ENCODE peak calls at places on chromosomes 13 and 19, in six cellular contexts. One of them, this sample, is unnamed.

GRCh38 chr13:25141042-25141441 is 31.0 kb downstream of the AMER2 start:
- DNase-seq in cardiac muscle cell: no peak
- DNase-seq in uterus: no peak
- DNase-seq in endothelial cell: no peak
- DNase-seq in fibroblast of lung: no peak
- DNase-seq in OCI-LY7: no peak
- DNase-seq in this sample: no peak

GRCh38 chr13:27794921-27795717 is 2.8 kb downstream of the GSX1 start:
- DNase-seq in cardiac muscle cell: no peak
- DNase-seq in uterus: no peak
- DNase-seq in endothelial cell: no peak
- DNase-seq in fibroblast of lung: no peak
- DNase-seq in OCI-LY7: no peak
- DNase-seq in this sample: no peak

GRCh38 chr19:30128211-30128610 is 186.2 kb downstream of the URI1 start:
- DNase-seq in cardiac muscle cell: no peak
- DNase-seq in uterus: no peak
- DNase-seq in endothelial cell: no peak
- DNase-seq in fibroblast of lung: no peak
- DNase-seq in OCI-LY7: no peak
- DNase-seq in this sample: no peak

GRCh38 chr13:41354416-41354815 is 43.3 kb downstream of the NAA16 start:
- DNase-seq in cardiac muscle cell: no peak
- DNase-seq in uterus: no peak
- DNase-seq in endothelial cell: no peak
- DNase-seq in fibroblast of lung: peak; percentile 26
- DNase-seq in OCI-LY7: no peak
- DNase-seq in this sample: no peak

GRCh38 chr19:38265213-38265861 is 964 bp downstream of the SPINT2 start:
- DNase-seq in cardiac muscle cell: peak; percentile 30
- DNase-seq in uterus: no peak
- DNase-seq in endothelial cell: no peak
- DNase-seq in fibroblast of lung: peak; percentile 33
- DNase-seq in OCI-LY7: peak; percentile 61
- DNase-seq in this sample: no peak

GRCh38 chr13:110719036-110719710 is 5.7 kb downstream of the ING1 start:
- DNase-seq in cardiac muscle cell: no peak
- DNase-seq in uterus: no peak
- DNase-seq in endothelial cell: no peak
- DNase-seq in fibroblast of lung: no peak
- DNase-seq in OCI-LY7: no peak
- DNase-seq in this sample: no peak

GRCh38 chr19:54470276-54470887 is 2.7 kb downstream of the CDC42EP5 start:
- DNase-seq in cardiac muscle cell: no peak
- DNase-seq in uterus: no peak
- DNase-seq in endothelial cell: no peak
- DNase-seq in fibroblast of lung: no peak
- DNase-seq in OCI-LY7: no peak
- DNase-seq in this sample: no peak

GRCh38 chr13:85659493-85659892 is 139.7 kb downstream of the SLITRK6 start:
- DNase-seq in cardiac muscle cell: no peak
- DNase-seq in uterus: no peak
- DNase-seq in endothelial cell: no peak
- DNase-seq in fibroblast of lung: peak; percentile 21
- DNase-seq in OCI-LY7: no peak
- DNase-seq in this sample: peak; percentile 27

GRCh38 chr13:75372923-75373841 is 108.8 kb downstream of the TBC1D4 start:
- DNase-seq in cardiac muscle cell: no peak
- DNase-seq in uterus: no peak
- DNase-seq in endothelial cell: no peak
- DNase-seq in fibroblast of lung: no peak
- DNase-seq in OCI-LY7: no peak
- DNase-seq in this sample: no peak

GRCh38 chr13:77521194-77521593 is 14.3 kb upstream of the SCEL start:
- DNase-seq in cardiac muscle cell: no peak
- DNase-seq in uterus: no peak
- DNase-seq in endothelial cell: no peak
- DNase-seq in fibroblast of lung: peak; percentile 59
- DNase-seq in OCI-LY7: no peak
- DNase-seq in this sample: no peak

GRCh38 chr19:18470153-18470552 is 32.2 kb upstream of the ISYNA1 start:
- DNase-seq in cardiac muscle cell: peak; percentile 45
- DNase-seq in uterus: no peak
- DNase-seq in endothelial cell: peak; percentile 44
- DNase-seq in fibroblast of lung: no peak
- DNase-seq in OCI-LY7: peak; percentile 41
- DNase-seq in this sample: peak; percentile 59

GRCh38 chr13:34578471-34578870 is 363.6 kb upstream of the NBEA start:
- DNase-seq in cardiac muscle cell: no peak
- DNase-seq in uterus: no peak
- DNase-seq in endothelial cell: no peak
- DNase-seq in fibroblast of lung: peak; percentile 40
- DNase-seq in OCI-LY7: no peak
- DNase-seq in this sample: no peak

GRCh38 chr19:6519289-6519688 is 11.5 kb upstream of the TNFSF9 start:
- DNase-seq in cardiac muscle cell: no peak
- DNase-seq in uterus: no peak
- DNase-seq in endothelial cell: no peak
- DNase-seq in fibroblast of lung: peak; percentile 81
- DNase-seq in OCI-LY7: no peak
- DNase-seq in this sample: no peak

GRCh38 chr13:53052675-53053074 is 24.1 kb downstream of the OLFM4 start:
- DNase-seq in cardiac muscle cell: no peak
- DNase-seq in uterus: no peak
- DNase-seq in endothelial cell: no peak
- DNase-seq in fibroblast of lung: no peak
- DNase-seq in OCI-LY7: no peak
- DNase-seq in this sample: no peak

GRCh38 chr13:44347301-44347700 is 26.3 kb upstream of the SERP2 start:
- DNase-seq in cardiac muscle cell: no peak
- DNase-seq in uterus: no peak
- DNase-seq in endothelial cell: no peak
- DNase-seq in fibroblast of lung: no peak
- DNase-seq in OCI-LY7: no peak
- DNase-seq in this sample: no peak

GRCh38 chr19:644789-645188 is 5.1 kb downstream of the FGF22 start:
- DNase-seq in cardiac muscle cell: no peak
- DNase-seq in uterus: no peak
- DNase-seq in endothelial cell: no peak
- DNase-seq in fibroblast of lung: no peak
- DNase-seq in OCI-LY7: no peak
- DNase-seq in this sample: no peak

GRCh38 chr19:23991170-23991569 is 76.5 kb downstream of the ZNF726 start:
- DNase-seq in cardiac muscle cell: no peak
- DNase-seq in uterus: no peak
- DNase-seq in endothelial cell: no peak
- DNase-seq in fibroblast of lung: peak; percentile 47
- DNase-seq in OCI-LY7: peak; percentile 16
- DNase-seq in this sample: no peak

GRCh38 chr19:39915101-39915847 is 19.2 kb downstream of the FCGBP start:
- DNase-seq in cardiac muscle cell: no peak
- DNase-seq in uterus: no peak
- DNase-seq in endothelial cell: no peak
- DNase-seq in fibroblast of lung: no peak
- DNase-seq in OCI-LY7: no peak
- DNase-seq in this sample: no peak

GRCh38 chr19:48633148-48634035 is 3.8 kb downstream of the DBP start:
- DNase-seq in cardiac muscle cell: no peak
- DNase-seq in uterus: peak; percentile 55
- DNase-seq in endothelial cell: no peak
- DNase-seq in fibroblast of lung: no peak
- DNase-seq in OCI-LY7: no peak
- DNase-seq in this sample: peak; percentile 74

GRCh38 chr19:38550376-38550775 is 67.4 kb downstream of the MAP4K1 start:
- DNase-seq in cardiac muscle cell: no peak
- DNase-seq in uterus: no peak
- DNase-seq in endothelial cell: no peak
- DNase-seq in fibroblast of lung: no peak
- DNase-seq in OCI-LY7: no peak
- DNase-seq in this sample: no peak

DNA sequence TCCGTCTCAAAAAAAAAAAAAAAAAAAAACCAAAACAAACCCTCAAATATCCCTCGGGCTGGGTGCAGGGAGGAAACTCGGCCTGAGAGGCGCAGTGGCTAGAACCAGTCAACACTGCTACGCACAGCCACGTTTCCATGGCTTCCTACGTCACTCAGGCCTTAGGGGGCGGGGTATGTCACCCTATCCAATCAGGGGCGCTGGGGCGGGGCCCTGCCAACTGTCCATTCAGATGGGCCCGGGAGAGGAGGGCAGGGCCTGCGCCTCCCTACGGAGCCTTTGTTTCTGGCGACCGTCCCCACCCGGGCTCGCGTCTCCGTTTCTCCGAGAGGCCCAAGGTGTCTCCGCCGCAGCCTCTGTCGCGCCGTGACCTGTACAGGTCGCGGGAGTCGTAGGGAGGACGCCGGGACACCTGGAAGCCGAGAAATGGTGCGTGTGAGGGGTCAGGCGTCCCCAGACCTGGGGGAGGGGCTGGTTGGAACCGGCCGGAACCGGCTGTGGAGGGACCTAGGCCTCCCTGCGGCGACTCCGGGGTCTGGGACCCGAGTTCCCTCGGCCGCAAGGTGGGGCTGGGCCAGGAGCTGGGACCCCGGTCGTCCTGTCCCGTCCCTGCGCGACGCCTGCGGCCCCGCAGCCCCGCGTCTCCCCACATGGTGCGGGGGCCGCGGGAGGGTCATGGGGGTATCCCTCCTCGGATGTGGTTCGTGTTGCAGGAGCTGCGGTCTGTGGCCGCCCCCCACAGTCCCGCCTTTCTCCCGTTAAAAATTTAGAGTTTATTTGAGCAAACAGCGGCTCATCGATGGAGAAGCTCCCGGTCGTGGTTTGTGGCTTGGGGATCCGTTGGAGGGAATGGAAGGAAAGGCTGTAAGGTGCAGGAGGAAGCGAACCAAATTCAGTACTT is at the start of gene ZNF627:
- DNase-seq in cardiac muscle cell: peak; percentile 99
- DNase-seq in uterus: peak; percentile 99
- DNase-seq in endothelial cell: peak; percentile 96
- DNase-seq in fibroblast of lung: peak; percentile 97
- DNase-seq in OCI-LY7: peak; percentile 99
- DNase-seq in this sample: peak; percentile 99
- TF ChIP-seq CTCF in cardiac muscle cell: peak; percentile 12
- TF ChIP-seq CTCF in uterus: peak; percentile 48
- TF ChIP-seq CTCF in endothelial cell: no peak
- TF ChIP-seq CTCF in fibroblast of lung: peak; percentile 25
- TF ChIP-seq CTCF in OCI-LY7: no peak
- TF ChIP-seq CTCF in this sample: no peak

GRCh38 chr19:4705413-4706131 is 18.1 kb downstream of the DPP9 start:
- DNase-seq in cardiac muscle cell: no peak
- DNase-seq in uterus: no peak
- DNase-seq in endothelial cell: no peak
- DNase-seq in fibroblast of lung: no peak
- DNase-seq in OCI-LY7: no peak
- DNase-seq in this sample: no peak

GRCh38 chr19:4709440-4710280 is 14.0 kb downstream of the DPP9 start:
- DNase-seq in cardiac muscle cell: no peak
- DNase-seq in uterus: no peak
- DNase-seq in endothelial cell: no peak
- DNase-seq in fibroblast of lung: peak; percentile 46
- DNase-seq in OCI-LY7: no peak
- DNase-seq in this sample: no peak

GRCh38 chr19:4707956-4708650 is 15.5 kb downstream of the DPP9 start:
- DNase-seq in cardiac muscle cell: no peak
- DNase-seq in uterus: peak; percentile 53
- DNase-seq in endothelial cell: no peak
- DNase-seq in fibroblast of lung: peak; percentile 80
- DNase-seq in OCI-LY7: no peak
- DNase-seq in this sample: no peak

GRCh38 chr19:4710281-4710600 is 13.4 kb downstream of the DPP9 start:
- DNase-seq in cardiac muscle cell: no peak
- DNase-seq in uterus: no peak
- DNase-seq in endothelial cell: no peak
- DNase-seq in fibroblast of lung: no peak
- DNase-seq in OCI-LY7: no peak
- DNase-seq in this sample: no peak

DNA sequence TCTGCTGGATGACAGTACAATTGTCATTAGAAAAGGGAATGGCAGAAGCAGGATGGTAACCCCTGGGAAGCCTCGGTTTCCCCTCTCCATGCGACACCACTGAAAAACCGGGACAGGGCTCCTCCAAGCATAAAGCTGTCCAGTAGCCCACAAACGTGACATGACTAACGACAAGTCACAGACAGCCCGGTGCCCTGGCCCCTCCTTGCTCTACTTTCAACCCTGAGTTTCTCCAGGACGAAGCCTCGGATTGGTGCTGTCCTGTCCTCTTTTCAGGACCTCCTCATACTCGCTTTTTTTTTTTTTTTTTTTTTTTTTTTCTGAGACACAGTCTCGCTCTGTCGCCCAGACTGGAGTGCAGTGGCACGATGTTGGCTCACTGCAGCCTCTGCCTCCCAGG is 16.3 kb downstream of the DPP9 start:
- DNase-seq in cardiac muscle cell: no peak
- DNase-seq in uterus: no peak
- DNase-seq in endothelial cell: no peak
- DNase-seq in fibroblast of lung: no peak
- DNase-seq in OCI-LY7: no peak
- DNase-seq in this sample: no peak
- TF ChIP-seq CTCF in cardiac muscle cell: no peak
- TF ChIP-seq CTCF in uterus: no peak
- TF ChIP-seq CTCF in endothelial cell: no peak
- TF ChIP-seq CTCF in fibroblast of lung: no peak
- TF ChIP-seq CTCF in OCI-LY7: no peak
- TF ChIP-seq CTCF in this sample: no peak

DNA sequence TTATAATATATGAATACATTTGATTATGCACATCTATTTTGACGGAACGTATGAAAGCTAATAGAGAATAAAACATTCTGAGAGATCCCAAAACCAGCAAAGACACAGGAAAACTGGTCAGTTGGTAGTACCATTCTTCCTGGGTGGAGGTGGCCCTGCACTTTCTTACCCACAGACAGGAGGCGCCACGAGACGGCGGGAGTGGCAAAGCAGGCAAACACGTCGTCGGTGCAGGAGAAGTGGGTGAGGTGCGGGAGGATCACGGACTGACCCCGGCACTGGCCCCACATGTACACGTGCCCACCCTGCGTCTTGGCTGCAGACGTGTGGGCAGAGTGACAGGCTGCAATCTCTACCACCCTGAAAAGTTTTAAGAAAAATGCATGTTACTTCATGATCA is 36.1 kb downstream of the RCBTB1 start:
- DNase-seq in cardiac muscle cell: no peak
- DNase-seq in uterus: no peak
- DNase-seq in endothelial cell: no peak
- DNase-seq in fibroblast of lung: no peak
- DNase-seq in OCI-LY7: no peak
- DNase-seq in this sample: no peak
- TF ChIP-seq CTCF in cardiac muscle cell: no peak
- TF ChIP-seq CTCF in uterus: no peak
- TF ChIP-seq CTCF in endothelial cell: no peak
- TF ChIP-seq CTCF in fibroblast of lung: peak; percentile 11
- TF ChIP-seq CTCF in OCI-LY7: peak; percentile 48
- TF ChIP-seq CTCF in this sample: peak; percentile 3

DNA sequence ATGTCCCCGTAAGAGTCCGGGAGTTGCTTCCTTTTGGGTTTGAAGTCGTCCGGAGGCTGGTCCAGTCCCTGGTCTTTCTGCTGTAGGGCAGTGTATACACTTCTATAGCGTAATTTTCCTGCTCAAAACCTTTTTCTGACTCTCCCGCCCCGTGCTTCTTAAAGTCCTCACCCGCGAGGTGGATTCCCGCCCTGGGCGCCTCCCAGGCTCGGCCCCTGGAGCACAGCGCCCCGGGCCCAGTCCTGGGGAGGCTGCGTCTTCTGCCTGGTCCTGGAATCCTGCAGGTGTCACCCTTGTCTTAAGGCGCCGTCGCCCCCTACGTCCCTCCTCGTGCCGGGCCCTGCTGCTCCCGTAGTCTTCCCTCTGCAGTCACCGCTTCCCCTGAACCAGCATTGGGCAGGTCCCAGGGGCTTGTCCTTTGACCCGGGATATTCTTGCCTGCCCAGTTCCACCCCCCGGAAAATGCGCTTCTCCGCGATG is 34.4 kb upstream of the ZNF808 start:
- DNase-seq in cardiac muscle cell: peak; percentile 68
- DNase-seq in uterus: peak; percentile 13
- DNase-seq in endothelial cell: peak; percentile 20
- DNase-seq in fibroblast of lung: no peak
- DNase-seq in OCI-LY7: no peak
- DNase-seq in this sample: no peak
- TF ChIP-seq CTCF in cardiac muscle cell: no peak
- TF ChIP-seq CTCF in uterus: no peak
- TF ChIP-seq CTCF in endothelial cell: no peak
- TF ChIP-seq CTCF in fibroblast of lung: no peak
- TF ChIP-seq CTCF in OCI-LY7: no peak
- TF ChIP-seq CTCF in this sample: no peak

This sample was measured in NB4.